ENCODE peak calls at places on chromosome 17, in nine cellular contexts. F, D, Z, V, I, X, R, B and O are unnamed samples.

GRCh38 chr17:37221865-37222264 is 153.9 kb upstream of the C17orf78 start:
- DNase-seq in D (no peak), B (no peak), X (no peak), V (no peak), R (no peak), F (no peak), I (no peak), Z (no peak), O (no peak)

GRCh38 chr17:59093702-59094231 is 12.9 kb downstream of the TRIM37 start:
- DNase-seq in I (peak), D (no peak), R (peak), F (no peak), V (no peak), Z (no peak), X (no peak), B (no peak), O (peak)

GRCh38 chr17:77425791-77426641 is 285.2 kb downstream of the SEC14L1 start:
- DNase-seq in V (no peak), B (no peak), X (no peak), R (peak), F (no peak), D (no peak), I (peak), Z (no peak), O (no peak)

GRCh38 chr17:77875051-77875780 is 83.3 kb upstream of the TNRC6C start:
- DNase-seq in B (no peak), V (no peak), Z (no peak), R (peak), X (no peak), F (no peak), D (no peak), I (peak), O (no peak)

GRCh38 chr17:30398328-30399041 is 19.8 kb downstream of the CPD start:
- DNase-seq in X (no peak), I (no peak), V (no peak), B (no peak), D (no peak), F (no peak), R (no peak), Z (no peak), O (no peak)

GRCh38 chr17:81518785-81519283 is 6.2 kb upstream of the ACTG1 start:
- DNase-seq in I (no peak), D (no peak), V (peak), Z (peak), X (no peak), F (no peak), R (no peak), B (no peak), O (no peak)

GRCh38 chr17:82611140-82612058 is 36.8 kb downstream of the WDR45B start:
- DNase-seq in X (no peak), I (peak), D (peak), Z (no peak), F (no peak), B (no peak), R (no peak), V (no peak), O (no peak)

GRCh38 chr17:77690271-77691161 is 268.0 kb upstream of the TNRC6C start:
- DNase-seq in I (no peak), V (no peak), F (no peak), R (no peak), Z (no peak), D (no peak), B (peak), X (no peak), O (peak)

GRCh38 chr17:44197980-44198720 is 1.5 kb downstream of the ATXN7L3 start:
- DNase-seq in X (no peak), I (peak), R (no peak), F (no peak), D (no peak), B (peak), Z (no peak), V (peak), O (no peak)

GRCh38 chr17:6796887-6797490 is 21.0 kb downstream of the FBXO39 start:
- DNase-seq in I (peak), R (no peak), V (no peak), Z (no peak), B (no peak), X (no peak), D (no peak), F (no peak), O (no peak)

GRCh38 chr17:60602871-60603270 is 2.9 kb downstream of the PPM1D start:
- DNase-seq in F (no peak), X (no peak), V (no peak), R (no peak), Z (no peak), D (no peak), B (no peak), I (no peak), O (no peak)

GRCh38 chr17:8713315-8713714 is 31.3 kb downstream of the CCDC42 start:
- DNase-seq in B (no peak), R (no peak), Z (no peak), X (no peak), F (no peak), D (no peak), V (no peak), I (no peak), O (no peak)

GRCh38 chr17:67689534-67690177 is 28.1 kb upstream of the NOL11 start:
- DNase-seq in I (peak), B (peak), X (no peak), D (peak), R (peak), Z (peak), V (peak), F (no peak), O (no peak)

GRCh38 chr17:48998557-48999440 is 1.6 kb downstream of the IGF2BP1 start:
- DNase-seq in I (no peak), F (no peak), Z (no peak), V (no peak), R (no peak), X (no peak), B (no peak), D (no peak), O (no peak)